ENCODE peak calls at places on chromosomes 11 and 22, in four cellular contexts. P is mesendoderm, S is IMR-90, U is neuronal stem cell. E is an unnamed sample.

GRCh38 chr11:9459573-9460321 is 1.1 kb upstream of the ZNF143 start:
- DNase-seq in U (peak; percentile 17), P (peak; percentile 64), S (peak; percentile 64), E (peak; percentile 60)

GRCh38 chr22:36966851-36967535 is 52.3 kb downstream of the TST start:
- DNase-seq in U (no peak), S (no peak), P (no peak), E (no peak)

GRCh38 chr11:44765026-44765595 is 38.3 kb downstream of the TSPAN18 start:
- DNase-seq in S (no peak), P (no peak), U (no peak), E (no peak)

GRCh38 chr11:100739636-100740035 is 52.5 kb downstream of the ARHGAP42 start:
- DNase-seq in U (no peak), S (peak; percentile 90), P (peak; percentile 74), E (peak; percentile 96)

GRCh38 chr11:72015511-72016061 is 16.9 kb downstream of the IL18BP start:
- DNase-seq in U (no peak), P (peak; percentile 59), S (peak; percentile 24), E (peak; percentile 19)

GRCh38 chr11:64146036-64146943 is 19.6 kb downstream of the MACROD1 start:
- DNase-seq in S (peak; percentile 37), U (no peak), P (peak; percentile 73), E (peak; percentile 49)

GRCh38 chr11:72005347-72006260 is 6.9 kb downstream of the IL18BP start:
- DNase-seq in U (no peak), S (no peak), P (no peak), E (no peak)

GRCh38 chr11:73398132-73398526 is 21.9 kb downstream of the RELT start:
- DNase-seq in S (no peak), P (no peak), U (no peak), E (no peak)

GRCh38 chr11:72584933-72585597 is 89.2 kb downstream of the PDE2A start:
- DNase-seq in P (no peak), S (no peak), U (no peak), E (no peak)

GRCh38 chr22:43535336-43535735 is 123.5 kb downstream of the MPPED1 start:
- DNase-seq in U (no peak), P (no peak), S (no peak), E (no peak)

GRCh38 chr11:832529-833113 is at the start of gene CD151:
- DNase-seq in S (peak; percentile 45), U (no peak), P (peak; percentile 79), E (peak; percentile 64)

GRCh38 chr11:831951-832528 is 712 bp upstream of the CD151 start:
- DNase-seq in U (no peak), S (no peak), P (no peak), E (no peak)

GRCh38 chr11:834371-835316 is 1.9 kb downstream of the CD151 start:
- DNase-seq in U (no peak), P (no peak), S (peak; percentile 69), E (peak; percentile 78)

GRCh38 chr11:833849-834311 is 1.1 kb downstream of the CD151 start:
- DNase-seq in S (no peak), U (no peak), P (no peak), E (no peak)

DNA sequence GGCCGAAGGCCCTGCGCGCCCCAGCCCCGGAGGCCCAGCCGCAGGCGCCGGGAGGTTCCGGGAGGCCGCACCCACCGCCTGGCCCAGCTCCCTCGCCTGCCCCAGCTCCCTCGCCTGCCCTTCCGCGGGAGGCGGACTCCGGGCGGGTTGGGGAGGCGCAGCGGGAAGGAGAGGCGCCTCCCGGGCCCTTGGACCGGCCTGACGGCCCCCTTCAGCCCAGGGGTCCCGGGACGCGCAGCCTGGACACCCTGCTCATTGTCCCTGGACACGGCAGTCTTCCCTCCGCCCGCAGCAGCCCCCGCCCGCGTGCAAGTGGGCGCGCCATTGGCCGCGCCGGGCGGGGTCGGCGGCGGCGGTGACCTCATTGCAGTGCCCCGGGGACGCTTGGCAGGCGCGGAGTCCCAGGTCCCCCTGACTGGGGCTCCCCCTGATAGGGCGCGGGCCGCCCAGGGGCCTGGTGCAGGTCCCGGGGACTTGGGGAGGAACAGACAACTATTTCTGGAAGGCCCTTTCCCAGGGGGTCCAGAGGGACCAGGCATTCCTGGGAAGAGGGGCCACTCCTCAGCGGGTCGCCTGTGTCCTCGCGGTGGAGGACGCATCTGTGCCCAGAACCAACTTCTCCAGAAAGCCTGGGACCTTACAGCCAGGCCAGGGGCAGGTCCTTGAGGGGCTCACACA is 501 bp downstream of the CD151 start:
- DNase-seq in U (no peak), P (no peak), S (no peak), E (peak; percentile 65)
- H2AK5ac ChIP-seq in U (peak overlapping the region; percentile 0), P (no peak overlapping the region), S (peak overlapping the region; percentile 94), E (peak overlapping the region; percentile 70)

DNA sequence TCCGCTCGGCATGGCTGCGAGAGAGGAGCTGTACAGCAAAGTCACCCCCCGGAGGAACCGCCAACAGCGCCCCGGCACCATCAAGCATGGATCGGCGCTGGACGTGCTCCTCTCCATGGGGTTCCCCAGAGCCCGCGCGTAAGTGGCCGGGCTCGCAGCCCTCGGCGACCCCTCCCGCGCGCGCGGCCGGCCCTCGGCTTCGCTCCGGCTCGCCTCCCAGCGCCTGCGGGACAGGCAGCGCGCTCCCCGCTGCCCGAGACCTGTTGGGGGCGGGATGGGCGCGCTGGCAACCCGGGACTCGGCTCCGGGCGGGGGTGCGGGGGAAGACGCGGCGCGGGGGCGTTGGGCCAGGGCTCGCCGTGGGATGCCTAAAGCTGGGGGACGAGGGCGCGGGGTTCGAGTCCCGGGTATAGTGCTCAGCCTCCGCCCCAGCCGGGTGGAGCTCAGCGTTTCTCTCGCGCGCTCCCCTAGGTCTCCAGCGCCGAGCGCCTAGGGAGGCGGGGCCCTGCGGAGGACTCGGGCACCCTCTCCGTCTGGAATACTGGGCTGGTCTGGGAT is 630 bp downstream of the UBASH3B start:
- DNase-seq in P (peak; percentile 60), U (peak; percentile 59), S (peak; percentile 66), E (peak; percentile 76)
- H2AK5ac ChIP-seq in P (no peak overlapping the region), U (no peak overlapping the region), S (peak overlapping the region; percentile 48), E (no peak overlapping the region)

DNA sequence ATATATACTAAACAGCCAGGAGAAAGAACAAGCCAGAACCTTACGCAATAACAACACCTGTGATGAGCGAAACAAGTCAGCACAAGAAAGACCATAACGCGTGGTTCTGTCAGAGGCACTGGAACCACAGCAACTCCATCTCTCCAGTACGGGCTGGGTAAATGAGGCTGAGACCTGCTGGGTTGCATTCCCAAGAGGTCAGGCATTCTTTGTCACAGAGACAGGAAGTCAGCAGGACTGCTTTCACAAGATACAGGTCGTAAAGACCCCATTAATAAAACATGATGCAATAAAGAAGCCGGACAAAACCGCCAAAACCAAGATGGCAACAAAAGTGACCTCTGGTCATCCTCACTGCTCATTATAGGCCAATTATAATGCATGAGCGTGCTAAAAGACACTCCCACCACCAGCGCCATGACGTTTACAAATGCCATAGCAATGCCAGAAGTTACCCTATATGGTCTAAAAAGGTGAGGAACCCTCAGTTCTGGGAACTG is 21.7 kb downstream of the TPST2 start:
- DNase-seq in P (peak; percentile 97), S (peak; percentile 12), U (peak; percentile 49), E (peak; percentile 69)
- H2AK5ac ChIP-seq in P (no peak overlapping the region), S (peak overlapping the region; percentile 58), U (no peak overlapping the region), E (no peak overlapping the region)

GRCh38 chr11:12169822-12170221 is 59.4 kb downstream of the MICAL2 start:
- DNase-seq in U (no peak), P (no peak), S (no peak), E (no peak)

GRCh38 chr11:12166299-12167092 is 56.1 kb downstream of the MICAL2 start:
- DNase-seq in U (no peak), S (no peak), P (no peak), E (no peak)

GRCh38 chr11:12165237-12165875 is 55.0 kb downstream of the MICAL2 start:
- DNase-seq in U (no peak), S (no peak), P (no peak), E (no peak)

GRCh38 chr11:12168114-12168513 is 57.7 kb downstream of the MICAL2 start:
- DNase-seq in P (no peak), U (no peak), S (no peak), E (no peak)

GRCh38 chr11:12167098-12167999 is 57.0 kb downstream of the MICAL2 start:
- DNase-seq in P (peak; percentile 70), U (no peak), S (peak; percentile 97), E (peak; percentile 94)
- H2AK5ac ChIP-seq in P (no peak overlapping the region), U (no peak overlapping the region), S (peak overlapping the region; percentile 99), E (peak overlapping the region; percentile 99)

DNA sequence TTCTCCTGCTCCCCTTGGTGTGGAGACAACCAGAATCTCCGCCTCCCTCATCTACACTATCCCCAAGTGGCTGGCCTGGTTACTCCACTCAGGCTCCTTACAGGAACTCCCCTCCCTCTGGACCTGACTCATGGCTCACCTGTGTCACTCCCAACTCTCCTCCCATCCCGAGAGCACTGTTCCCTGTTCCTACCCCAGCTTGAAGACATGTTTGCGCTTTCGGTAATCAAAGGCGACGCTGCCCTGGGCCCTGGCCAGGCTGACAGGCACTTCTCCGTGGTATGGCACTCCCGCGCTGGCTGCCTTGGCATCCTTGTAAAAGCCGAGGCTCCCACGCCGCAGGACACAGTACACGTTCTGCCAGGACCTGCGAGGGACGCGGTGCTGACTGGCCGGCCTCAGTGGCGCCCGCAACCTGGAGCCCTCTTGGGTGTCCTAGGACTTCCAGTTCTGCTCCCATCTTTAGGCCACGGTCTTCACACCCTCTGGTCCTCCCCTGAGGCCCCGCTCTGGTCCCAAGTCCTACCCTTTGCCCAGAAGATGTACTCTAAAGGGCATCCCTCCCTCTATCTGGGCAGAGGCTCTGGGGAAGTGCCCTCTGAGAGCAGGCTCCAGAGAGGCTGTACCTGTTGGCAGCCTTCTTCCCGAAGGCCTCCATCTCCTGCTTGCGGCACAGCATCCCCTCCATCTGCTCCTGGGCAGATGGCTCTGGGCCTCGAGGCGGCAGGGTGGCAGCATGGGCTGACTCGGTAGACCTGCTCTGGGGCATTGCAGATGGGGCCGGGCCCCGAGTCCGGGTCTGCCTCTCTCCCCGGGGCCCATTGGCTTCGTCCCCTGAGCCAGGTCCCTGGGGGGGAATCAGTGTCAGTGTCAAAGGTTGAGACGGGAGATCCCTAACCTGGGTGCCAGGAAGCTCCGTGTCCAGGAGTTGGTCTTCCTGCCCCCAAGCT is 9.4 kb upstream of the RBM4B start:
- DNase-seq in S (no peak), P (peak; percentile 8), U (no peak), E (no peak)
- H2AK5ac ChIP-seq in S (no peak overlapping the region), P (no peak overlapping the region), U (no peak overlapping the region), E (no peak overlapping the region)

DNA sequence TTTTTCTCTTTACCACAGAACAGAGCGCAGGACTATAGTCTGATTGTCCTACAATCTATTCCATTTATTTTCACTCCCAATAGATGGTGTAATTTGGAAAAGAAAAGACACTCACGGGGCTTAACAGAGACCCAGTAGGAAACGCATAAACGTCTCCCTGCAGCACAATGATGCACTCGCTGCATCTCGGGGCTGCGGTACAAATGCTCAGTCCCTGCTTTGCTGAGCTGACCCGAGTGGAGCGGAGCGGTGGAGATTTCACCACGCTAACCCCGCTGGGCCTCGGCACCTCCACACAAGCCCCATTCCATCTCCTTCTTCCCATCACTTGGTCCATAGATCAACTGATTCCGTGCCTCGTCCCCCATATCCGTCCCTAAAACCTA is 1.5 kb downstream of the FEZ1 start:
- DNase-seq in P (no peak), U (no peak), S (peak; percentile 14), E (peak; percentile 5)
- H2AK5ac ChIP-seq in P (no peak overlapping the region), U (no peak overlapping the region), S (peak overlapping the region; percentile 17), E (no peak overlapping the region)

E was measured in mesenchymal stem cell.